ENCODE peak calls at places on chromosome 2, in six cellular contexts. D is heart right ventricle, Y is IMR-90, Q is stomach, S is sigmoid colon, W is neuronal stem cell. H is an unnamed sample.

GRCh38 chr2:206531996-206532543 is 88.7 kb downstream of the ADAM23 start:
- DNase-seq in W (no peak), D (peak; percentile 16), Q (no peak), Y (peak; percentile 29), S (no peak), H (peak; percentile 49)

GRCh38 chr2:63772061-63772460 is 69.6 kb upstream of the UGP2 start:
- DNase-seq in S (no peak), D (no peak), Y (no peak), W (no peak), Q (no peak), H (no peak)

GRCh38 chr2:181077128-181077709 is 96.8 kb downstream of the UBE2E3 start:
- DNase-seq in Q (no peak), D (no peak), Y (peak; percentile 62), W (peak; percentile 30), S (no peak), H (no peak)

GRCh38 chr2:20755132-20755800 is 67.6 kb downstream of the LDAH start:
- DNase-seq in Q (no peak), S (no peak), W (no peak), D (no peak), Y (peak; percentile 7), H (no peak)

GRCh38 chr2:118580107-118580506 is 267.3 kb downstream of the EN1 start:
- DNase-seq in Y (no peak), S (no peak), Q (no peak), D (no peak), W (no peak), H (no peak)

GRCh38 chr2:238573065-238573778 is 146.5 kb downstream of the ASB1 start:
- DNase-seq in D (no peak), Q (no peak), W (no peak), S (no peak), Y (no peak), H (no peak)

GRCh38 chr2:229084467-229084866 is 186.6 kb downstream of the PID1 start:
- DNase-seq in D (no peak), W (no peak), Q (no peak), Y (no peak), S (no peak), H (no peak)

GRCh38 chr2:154686162-154686561 is 12.3 kb upstream of the KCNJ3 start:
- DNase-seq in Y (no peak), S (no peak), Q (no peak), D (no peak), W (no peak), H (no peak)

GRCh38 chr2:182228073-182228473 is 198.8 kb downstream of the PDE1A start:
- DNase-seq in W (no peak), Q (no peak), Y (no peak), D (no peak), S (no peak), H (no peak)

GRCh38 chr2:133627741-133628140 is 59.5 kb upstream of the NCKAP5 start:
- DNase-seq in Y (no peak), Q (no peak), S (no peak), D (no peak), W (no peak), H (no peak)

GRCh38 chr2:200003444-200003843 is 48.1 kb downstream of the MAIP1 start:
- DNase-seq in D (no peak), Q (no peak), W (no peak), S (no peak), Y (peak; percentile 23), H (no peak)

GRCh38 chr2:64214281-64215115 is 70.3 kb upstream of the PELI1 start:
- DNase-seq in D (no peak), Y (no peak), W (no peak), Q (no peak), S (no peak), H (no peak)

GRCh38 chr2:196421880-196422279 is 217.6 kb upstream of the CCDC150 start:
- DNase-seq in D (no peak), S (no peak), Q (no peak), Y (no peak), W (no peak), H (no peak)

GRCh38 chr2:22903616-22904015 is 481.4 kb upstream of the KLHL29 start:
- DNase-seq in Y (no peak), S (no peak), D (no peak), Q (no peak), W (no peak), H (no peak)

GRCh38 chr2:232522014-232522854 is 2.0 kb downstream of the PRSS56 start:
- DNase-seq in D (peak; percentile 67), Q (peak; percentile 66), S (no peak), W (no peak), Y (no peak), H (no peak)

GRCh38 chr2:96109931-96110511 is 6.3 kb downstream of the ADRA2B start:
- DNase-seq in S (peak; percentile 47), W (no peak), Q (no peak), D (no peak), Y (no peak), H (no peak)

GRCh38 chr2:212539145-212539880 is 711 bp upstream of the ERBB4 start:
- DNase-seq in D (peak; percentile 51), W (peak; percentile 41), S (peak; percentile 52), Y (no peak), Q (peak; percentile 35), H (peak; percentile 29)

GRCh38 chr2:180046202-180046601 is 39.1 kb upstream of the CWC22 start:
- DNase-seq in Q (no peak), D (no peak), W (no peak), S (no peak), Y (no peak), H (no peak)
- H3K4me1 ChIP-seq in Q (no peaks in the 10 kb centered on the region), D (no peaks in the 10 kb centered on the region), W (no peaks in the 10 kb centered on the region), S (no peaks in the 10 kb centered on the region), Y (no peaks in the 10 kb centered on the region), H (no peaks in the 10 kb centered on the region)

GRCh38 chr2:105800036-105800755 is 55.5 kb downstream of the NCK2 start:
- DNase-seq in Y (peak; percentile 34), S (no peak), Q (no peak), D (no peak), W (no peak), H (no peak)
- H3K27ac ChIP-seq in Y (no peak overlapping the region), S (no peak overlapping the region), Q (peak overlapping the region; percentile 26), D (no peak overlapping the region), W (no peak overlapping the region), H (no peak overlapping the region)

GRCh38 chr2:55618649-55619055 is 1.2 kb upstream of the PPP4R3B start:
- DNase-seq in Q (peak; percentile 51), S (peak; percentile 74), W (peak; percentile 37), D (peak; percentile 30), Y (peak; percentile 43), H (peak; percentile 52)
- H3K4me1 ChIP-seq in Q (peaks cover 71% of the 10 kb centered on the region), S (peaks cover 47% of the 10 kb centered on the region), W (peaks cover 10% of the 10 kb centered on the region), D (peaks cover 13% of the 10 kb centered on the region), Y (peaks cover 3% of the 10 kb centered on the region), H (peaks cover 12% of the 10 kb centered on the region)

GRCh38 chr2:161238264-161238558 is 70.0 kb upstream of the PSMD14 start:
- DNase-seq in W (no peak), D (no peak), Y (no peak), S (no peak), Q (no peak), H (no peak)
- H3K27ac ChIP-seq in W (peak overlapping the region; percentile 96), D (no peak overlapping the region), Y (no peak overlapping the region), S (peak overlapping the region; percentile 72), Q (no peak overlapping the region), H (no peak overlapping the region)

GRCh38 chr2:60823694-60824305 is 57.6 kb upstream of the REL start:
- DNase-seq in Q (no peak), D (no peak), W (no peak), S (peak; percentile 8), Y (no peak), H (no peak)
- H3K4me1 ChIP-seq in Q (no peaks in the 10 kb centered on the region), D (no peaks in the 10 kb centered on the region), W (no peaks in the 10 kb centered on the region), S (no peaks in the 10 kb centered on the region), Y (no peaks in the 10 kb centered on the region), H (no peaks in the 10 kb centered on the region)

GRCh38 chr2:116787808-116788207 is 1026.7 kb upstream of the DDX18 start:
- DNase-seq in Y (no peak), Q (no peak), W (no peak), S (no peak), D (no peak), H (no peak)
- H3K27ac ChIP-seq in Y (no peak overlapping the region), Q (no peak overlapping the region), W (no peak overlapping the region), S (no peak overlapping the region), D (no peak overlapping the region), H (no peak overlapping the region)

DNA sequence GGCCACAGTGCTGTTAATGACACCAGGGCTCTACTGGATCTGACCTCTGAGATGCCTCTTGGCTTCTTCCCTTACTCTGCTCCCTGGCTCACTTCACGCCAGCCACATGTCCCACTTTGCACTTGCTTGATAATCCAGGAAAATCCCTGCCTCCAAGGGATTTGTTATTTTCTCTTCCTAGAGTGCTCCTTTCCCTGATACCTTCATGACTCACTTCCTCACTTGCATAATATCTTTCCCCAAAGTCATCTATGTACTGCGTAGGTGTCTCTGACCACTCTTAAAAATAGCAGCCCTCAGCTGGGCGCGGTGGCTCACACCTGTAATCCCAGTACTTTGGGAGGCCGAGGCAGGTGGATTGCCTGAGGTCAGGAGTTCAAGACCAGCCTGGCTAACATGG is 572.3 kb downstream of the PLCL1 start:
- DNase-seq in S (no peak), W (no peak), Q (no peak), Y (peak; percentile 2), D (no peak), H (no peak)
- H3K4me1 ChIP-seq in S (no peaks in the 10 kb centered on the region), W (no peaks in the 10 kb centered on the region), Q (no peaks in the 10 kb centered on the region), Y (no peaks in the 10 kb centered on the region), D (no peaks in the 10 kb centered on the region), H (no peaks in the 10 kb centered on the region)

DNA sequence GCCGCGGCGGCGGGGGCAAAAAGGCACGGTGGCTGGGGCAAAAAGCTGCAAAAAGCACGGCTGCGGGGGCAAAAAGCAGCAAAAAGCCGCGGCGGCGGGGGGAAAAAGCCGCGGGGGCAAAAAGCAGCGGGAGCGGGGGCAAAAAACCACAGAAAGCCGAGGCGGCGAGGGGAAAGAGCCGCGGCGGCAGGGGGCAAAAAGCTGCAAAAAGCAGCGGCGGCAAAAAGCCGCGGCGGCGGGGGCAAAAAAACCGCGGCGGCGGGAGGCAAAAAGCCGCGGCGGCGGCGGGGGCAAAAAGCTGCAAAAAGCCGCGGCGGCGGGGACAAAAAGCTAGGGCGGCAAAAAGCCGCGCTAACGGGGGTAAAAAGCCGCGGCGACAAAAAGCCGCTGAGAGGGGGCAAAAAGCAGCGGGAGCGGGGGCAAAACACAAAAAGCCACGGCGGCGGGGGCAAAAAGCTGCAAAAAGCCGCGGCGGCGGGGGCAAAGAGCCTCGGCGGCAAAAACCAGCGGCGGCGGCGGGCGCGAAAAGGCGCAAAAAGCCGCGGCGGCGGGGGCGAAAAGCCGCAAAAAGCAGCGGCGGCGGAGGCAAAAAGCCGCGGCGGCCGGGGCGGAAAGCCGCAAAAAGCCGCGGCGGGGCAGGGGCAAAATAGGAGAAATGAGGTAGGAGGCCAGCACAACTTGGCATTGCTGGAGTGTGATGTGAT is 123.4 kb downstream of the ANKRD30BL start:
- DNase-seq in Q (no peak), D (no peak), W (peak; percentile 31), S (no peak), Y (no peak), H (no peak)
- H3K27ac ChIP-seq in Q (no peak overlapping the region), D (no peak overlapping the region), W (no peak overlapping the region), S (no peak overlapping the region), Y (no peak overlapping the region), H (no peak overlapping the region)

GRCh38 chr2:189408294-189408693 is 33.0 kb upstream of the WDR75 start:
- DNase-seq in S (no peak), W (no peak), Q (no peak), Y (peak; percentile 18), D (no peak), H (no peak)
- H3K4me1 ChIP-seq in S (peaks cover 72% of the 10 kb centered on the region), W (peaks cover 9% of the 10 kb centered on the region), Q (peaks cover 19% of the 10 kb centered on the region), Y (peaks cover 13% of the 10 kb centered on the region), D (no peaks in the 10 kb centered on the region), H (no peaks in the 10 kb centered on the region)

DNA sequence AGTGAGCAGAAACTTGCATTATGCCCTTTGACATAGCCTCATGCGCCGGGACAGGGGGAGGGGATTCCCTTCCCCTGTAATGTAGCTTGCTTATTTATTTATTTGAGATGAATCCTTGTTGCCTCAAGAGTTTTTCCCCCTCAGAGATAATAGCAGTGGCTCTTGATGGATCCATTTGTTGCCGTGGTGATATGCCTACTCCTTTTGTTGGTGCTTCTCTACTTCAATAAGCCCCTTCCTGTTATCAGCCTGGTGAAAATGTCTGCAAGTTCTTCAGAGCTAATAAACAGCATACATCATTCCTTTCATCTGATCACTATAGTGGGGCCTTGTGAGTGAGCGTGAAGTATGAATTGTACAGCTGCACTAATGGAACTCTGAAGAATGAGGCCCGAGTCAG is 19.4 kb downstream of the FZD5 start:
- DNase-seq in S (no peak), D (no peak), Q (no peak), W (no peak), Y (no peak), H (no peak)
- H3K27ac ChIP-seq in S (no peak overlapping the region), D (no peak overlapping the region), Q (no peak overlapping the region), W (no peak overlapping the region), Y (no peak overlapping the region), H (no peak overlapping the region)